ENCODE peak calls at places on chromosome 1, in eight cellular contexts. O, E, L, Q, T, I, Y and V are unnamed samples.

GRCh38 chr1:186577201-186577600 is 103.0 kb downstream of the PTGS2 start:
- DNase-seq in O (no peak), E (no peak), L (no peak), Q (no peak), T (no peak), I (no peak), Y (no peak), V (no peak)

GRCh38 chr1:216183427-216183826 is 239.8 kb downstream of the USH2A start:
- DNase-seq in O (no peak), E (no peak), L (no peak), Q (peak; percentile 40), T (no peak), I (no peak), Y (no peak), V (peak; percentile 16)

GRCh38 chr1:114032271-114033218 is 53.3 kb downstream of the OLFML3 start:
- DNase-seq in O (peak; percentile 71), E (peak; percentile 40), L (no peak), Q (peak; percentile 87), T (no peak), I (no peak), Y (peak; percentile 70), V (peak; percentile 87)

GRCh38 chr1:55179177-55179835 is 35.9 kb downstream of the USP24 start:
- DNase-seq in O (no peak), E (no peak), L (no peak), Q (peak; percentile 13), T (no peak), I (no peak), Y (no peak), V (no peak)

GRCh38 chr1:169090900-169091311 is 15.6 kb upstream of the ATP1B1 start:
- DNase-seq in O (no peak), E (no peak), L (no peak), Q (no peak), T (no peak), I (no peak), Y (no peak), V (no peak)

GRCh38 chr1:58288624-58289142 is 257.8 kb downstream of the OMA1 start:
- DNase-seq in O (no peak), E (no peak), L (no peak), Q (no peak), T (no peak), I (no peak), Y (no peak), V (no peak)

GRCh38 chr1:184610872-184611614 is 143.6 kb downstream of the EDEM3 start:
- DNase-seq in O (no peak), E (no peak), L (no peak), Q (no peak), T (no peak), I (peak; percentile 70), Y (no peak), V (no peak)

GRCh38 chr1:156100205-156100995 is 14.1 kb upstream of the LMNA start:
- DNase-seq in O (peak; percentile 69), E (no peak), L (no peak), Q (no peak), T (no peak), I (no peak), Y (no peak), V (no peak)

GRCh38 chr1:57770772-57771171 is 346.9 kb upstream of the DAB1 start:
- DNase-seq in O (no peak), E (no peak), L (no peak), Q (peak; percentile 4), T (no peak), I (peak; percentile 41), Y (no peak), V (no peak)

GRCh38 chr1:203086992-203087763 is 1.4 kb upstream of the MYOG start:
- DNase-seq in O (peak; percentile 23), E (no peak), L (no peak), Q (no peak), T (no peak), I (no peak), Y (no peak), V (no peak)

GRCh38 chr1:95396557-95396956 is 162.5 kb downstream of the RWDD3 start:
- DNase-seq in O (no peak), E (no peak), L (no peak), Q (no peak), T (no peak), I (no peak), Y (no peak), V (no peak)

GRCh38 chr1:160374701-160375443 is 8.0 kb downstream of the NHLH1 start:
- DNase-seq in O (peak; percentile 5), E (no peak), L (no peak), Q (no peak), T (no peak), I (peak; percentile 81), Y (no peak), V (no peak)

GRCh38 chr1:86705633-86705985 is 1.2 kb downstream of the SH3GLB1 start:
- DNase-seq in O (no peak), E (no peak), L (no peak), Q (no peak), T (no peak), I (no peak), Y (no peak), V (no peak)

GRCh38 chr1:51584021-51584420 is 32.9 kb upstream of the OSBPL9 start:
- DNase-seq in O (no peak), E (no peak), L (no peak), Q (no peak), T (no peak), I (no peak), Y (no peak), V (no peak)

GRCh38 chr1:116923421-116923820 is 13.7 kb downstream of the PTGFRN start:
- DNase-seq in O (no peak), E (no peak), L (no peak), Q (no peak), T (no peak), I (no peak), Y (peak; percentile 12), V (no peak)

GRCh38 chr1:161367684-161368398 is at the start of gene CFAP126:
- DNase-seq in O (peak; percentile 61), E (peak; percentile 81), L (no peak), Q (peak; percentile 70), T (peak; percentile 75), I (peak; percentile 15), Y (peak; percentile 87), V (peak; percentile 78)

GRCh38 chr1:68442822-68443556 is 6.8 kb downstream of the RPE65 start:
- DNase-seq in O (peak; percentile 55), E (peak; percentile 44), L (no peak), Q (peak; percentile 82), T (no peak), I (peak; percentile 60), Y (peak; percentile 81), V (peak; percentile 64)

GRCh38 chr1:240109920-240110685 is 18.4 kb downstream of the FMN2 start:
- DNase-seq in O (no peak), E (no peak), L (no peak), Q (no peak), T (no peak), I (no peak), Y (no peak), V (no peak)

GRCh38 chr1:116556289-116557006 is 14.4 kb downstream of the CD58 start:
- DNase-seq in O (peak; percentile 91), E (peak; percentile 64), L (no peak), Q (peak; percentile 48), T (peak; percentile 71), I (no peak), Y (peak; percentile 96), V (peak; percentile 95)

GRCh38 chr1:89844860-89845259 is 24.0 kb downstream of the LRRC8D start:
- DNase-seq in O (no peak), E (no peak), L (no peak), Q (no peak), T (no peak), I (no peak), Y (no peak), V (no peak)

GRCh38 chr1:231040019-231040799 is at the start of gene FAM89A:
- DNase-seq in O (no peak), E (peak; percentile 88), L (peak; percentile 33), Q (no peak), T (peak; percentile 74), I (peak; percentile 70), Y (no peak), V (peak; percentile 74)

GRCh38 chr1:2526824-2527552 is 592 bp upstream of the PANK4 start:
- DNase-seq in O (peak; percentile 61), E (peak; percentile 71), L (no peak), Q (peak; percentile 59), T (no peak), I (no peak), Y (no peak), V (peak; percentile 63)

GRCh38 chr1:27350673-27351540 is 9.1 kb downstream of the SYTL1 start:
- DNase-seq in O (no peak), E (peak; percentile 79), L (no peak), Q (no peak), T (no peak), I (peak; percentile 97), Y (no peak), V (no peak)

GRCh38 chr1:22119626-22120468 is 23.1 kb downstream of the WNT4 start:
- DNase-seq in O (no peak), E (no peak), L (no peak), Q (no peak), T (no peak), I (no peak), Y (no peak), V (no peak)

GRCh38 chr1:78604643-78605042 is 15.6 kb upstream of the IFI44L start:
- DNase-seq in O (no peak), E (no peak), L (no peak), Q (no peak), T (no peak), I (no peak), Y (no peak), V (no peak)

GRCh38 chr1:62989497-62989896 is 205.6 kb downstream of the ATG4C start:
- DNase-seq in O (no peak), E (no peak), L (no peak), Q (no peak), T (no peak), I (no peak), Y (no peak), V (no peak)
- TF ChIP-seq CTCF in O (no peak), E (peak; percentile 9), L (no peak), Q (peak; percentile 31), T (no peak), I (peak; percentile 25), Y (peak; percentile 25), V (no peak)

GRCh38 chr1:93671090-93671743 is 10.4 kb downstream of the BCAR3 start:
- DNase-seq in O (no peak), E (no peak), L (no peak), Q (no peak), T (no peak), I (no peak), Y (no peak), V (no peak)
- H3K27ac ChIP-seq in O (peak overlapping the region; percentile 62), E (peak overlapping the region; percentile 64), L (peak overlapping the region; percentile 68), Q (no peak overlapping the region), T (peak overlapping the region; percentile 52), I (no peak overlapping the region), Y (no peak overlapping the region), V (peak overlapping the region; percentile 43)

GRCh38 chr1:41566274-41566885 is 81.9 kb upstream of the EDN2 start:
- DNase-seq in O (no peak), E (no peak), L (no peak), Q (no peak), T (no peak), I (no peak), Y (no peak), V (no peak)
- TF ChIP-seq CTCF in O (no peak), E (no peak), L (no peak), Q (no peak), T (no peak), I (no peak), Y (no peak), V (no peak)

DNA sequence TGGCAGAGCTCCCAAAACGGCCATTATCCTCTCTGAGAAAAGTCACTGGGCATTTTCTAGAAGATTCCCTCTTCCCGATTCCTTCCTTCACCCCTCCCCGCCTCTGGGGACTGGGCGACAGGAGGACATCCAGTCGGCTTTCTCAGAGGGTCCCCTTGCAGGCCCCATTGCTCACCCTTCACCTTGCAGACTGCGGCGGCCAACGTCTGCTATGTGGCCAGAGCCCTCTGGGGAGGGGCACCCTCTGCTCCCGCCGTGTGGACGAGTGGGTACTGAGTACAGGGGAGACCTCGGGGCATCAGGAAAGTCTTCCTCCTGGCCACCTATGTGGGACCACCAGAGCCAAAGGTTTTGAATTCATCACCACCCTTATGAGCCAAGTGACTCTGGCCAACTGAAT is 293.5 kb upstream of the VAMP3 start:
- DNase-seq in O (no peak), E (no peak), L (no peak), Q (no peak), T (no peak), I (no peak), Y (no peak), V (no peak)
- H3K27ac ChIP-seq in O (no peak overlapping the region), E (peak overlapping the region; percentile 14), L (peak overlapping the region; percentile 88), Q (peak overlapping the region; percentile 93), T (peak overlapping the region; percentile 60), I (no peak overlapping the region), Y (no peak overlapping the region), V (peak overlapping the region; percentile 54)